ENCODE peak calls at places on chromosome 7, in six cellular contexts. One of them, this sample, is unnamed.

GRCh38 chr7:6482743-6483119 is 35.0 kb upstream of the DAGLB start:
- DNase-seq in NCI-H2107: no peak
- DNase-seq in fibroblast of lung: no peak
- DNase-seq in NCI-H510A treated with DMSO at 0.1 percent for 48 hours: no peak
- DNase-seq in skeletal muscle cell: no peak
- DNase-seq in non-pigmented ciliary epithelial cell: no peak
- DNase-seq in this sample: no peak

GRCh38 chr7:152312316-152312715 is 123.5 kb downstream of the KMT2C start:
- DNase-seq in skeletal muscle cell: peak
- DNase-seq in fibroblast of lung: peak
- DNase-seq in non-pigmented ciliary epithelial cell: peak
- DNase-seq in NCI-H510A treated with DMSO at 0.1 percent for 48 hours: no peak
- DNase-seq in NCI-H2107: no peak
- DNase-seq in this sample: no peak

GRCh38 chr7:126799541-126799940 is 453.2 kb downstream of the GRM8 start:
- DNase-seq in skeletal muscle cell: no peak
- DNase-seq in fibroblast of lung: no peak
- DNase-seq in NCI-H510A treated with DMSO at 0.1 percent for 48 hours: no peak
- DNase-seq in NCI-H2107: no peak
- DNase-seq in non-pigmented ciliary epithelial cell: no peak
- DNase-seq in this sample: no peak

GRCh38 chr7:128853691-128854298 is 8.9 kb upstream of the ATP6V1F start:
- DNase-seq in fibroblast of lung: no peak
- DNase-seq in NCI-H2107: no peak
- DNase-seq in NCI-H510A treated with DMSO at 0.1 percent for 48 hours: no peak
- DNase-seq in non-pigmented ciliary epithelial cell: no peak
- DNase-seq in skeletal muscle cell: no peak
- DNase-seq in this sample: no peak

GRCh38 chr7:114663502-114663901 is 248.9 kb downstream of the FOXP2 start:
- DNase-seq in NCI-H510A treated with DMSO at 0.1 percent for 48 hours: peak
- DNase-seq in skeletal muscle cell: no peak
- DNase-seq in fibroblast of lung: peak
- DNase-seq in non-pigmented ciliary epithelial cell: no peak
- DNase-seq in NCI-H2107: peak
- DNase-seq in this sample: peak

GRCh38 chr7:108684629-108685028 is 115.0 kb downstream of the DNAJB9 start:
- DNase-seq in non-pigmented ciliary epithelial cell: no peak
- DNase-seq in fibroblast of lung: peak
- DNase-seq in NCI-H510A treated with DMSO at 0.1 percent for 48 hours: no peak
- DNase-seq in NCI-H2107: no peak
- DNase-seq in skeletal muscle cell: no peak
- DNase-seq in this sample: no peak

GRCh38 chr7:130930260-130930659 is 196.3 kb upstream of the KLF14 start:
- DNase-seq in NCI-H2107: no peak
- DNase-seq in fibroblast of lung: peak
- DNase-seq in non-pigmented ciliary epithelial cell: no peak
- DNase-seq in skeletal muscle cell: no peak
- DNase-seq in NCI-H510A treated with DMSO at 0.1 percent for 48 hours: no peak
- DNase-seq in this sample: no peak

GRCh38 chr7:132518102-132518838 is 58.0 kb downstream of the PLXNA4 start:
- DNase-seq in non-pigmented ciliary epithelial cell: no peak
- DNase-seq in skeletal muscle cell: no peak
- DNase-seq in NCI-H510A treated with DMSO at 0.1 percent for 48 hours: peak
- DNase-seq in NCI-H2107: no peak
- DNase-seq in fibroblast of lung: no peak
- DNase-seq in this sample: no peak

GRCh38 chr7:25031432-25031831 is 51.5 kb upstream of the OSBPL3 start:
- DNase-seq in NCI-H510A treated with DMSO at 0.1 percent for 48 hours: no peak
- DNase-seq in NCI-H2107: no peak
- DNase-seq in skeletal muscle cell: no peak
- DNase-seq in non-pigmented ciliary epithelial cell: no peak
- DNase-seq in fibroblast of lung: peak
- DNase-seq in this sample: no peak

GRCh38 chr7:146892151-146892550 is 775.5 kb downstream of the CNTNAP2 start:
- DNase-seq in fibroblast of lung: no peak
- DNase-seq in non-pigmented ciliary epithelial cell: peak
- DNase-seq in skeletal muscle cell: no peak
- DNase-seq in NCI-H510A treated with DMSO at 0.1 percent for 48 hours: no peak
- DNase-seq in NCI-H2107: no peak
- DNase-seq in this sample: no peak

GRCh38 chr7:134778941-134779740 is at the start of gene CALD1:
- DNase-seq in skeletal muscle cell: peak
- DNase-seq in non-pigmented ciliary epithelial cell: peak
- DNase-seq in NCI-H510A treated with DMSO at 0.1 percent for 48 hours: peak
- DNase-seq in NCI-H2107: no peak
- DNase-seq in fibroblast of lung: peak
- DNase-seq in this sample: peak

GRCh38 chr7:107387077-107387476 is 82.8 kb upstream of the GPR22 start:
- DNase-seq in NCI-H2107: no peak
- DNase-seq in skeletal muscle cell: peak
- DNase-seq in NCI-H510A treated with DMSO at 0.1 percent for 48 hours: no peak
- DNase-seq in non-pigmented ciliary epithelial cell: no peak
- DNase-seq in fibroblast of lung: peak
- DNase-seq in this sample: peak

GRCh38 chr7:19296617-19297016 is 151.4 kb upstream of the FERD3L start:
- DNase-seq in NCI-H2107: no peak
- DNase-seq in NCI-H510A treated with DMSO at 0.1 percent for 48 hours: no peak
- DNase-seq in non-pigmented ciliary epithelial cell: no peak
- DNase-seq in fibroblast of lung: no peak
- DNase-seq in skeletal muscle cell: no peak
- DNase-seq in this sample: no peak

GRCh38 chr7:75984130-75985008 is 10.0 kb downstream of the TMEM120A start:
- DNase-seq in fibroblast of lung: no peak
- DNase-seq in NCI-H510A treated with DMSO at 0.1 percent for 48 hours: no peak
- DNase-seq in NCI-H2107: no peak
- DNase-seq in non-pigmented ciliary epithelial cell: no peak
- DNase-seq in skeletal muscle cell: no peak
- DNase-seq in this sample: no peak

GRCh38 chr7:125136755-125137547 is 207.3 kb upstream of the POT1 start:
- DNase-seq in NCI-H2107: no peak
- DNase-seq in skeletal muscle cell: peak
- DNase-seq in non-pigmented ciliary epithelial cell: no peak
- DNase-seq in NCI-H510A treated with DMSO at 0.1 percent for 48 hours: no peak
- DNase-seq in fibroblast of lung: peak
- DNase-seq in this sample: no peak

GRCh38 chr7:151057038-151057736 is 510 bp downstream of the CDK5 start:
- DNase-seq in non-pigmented ciliary epithelial cell: no peak
- DNase-seq in fibroblast of lung: no peak
- DNase-seq in skeletal muscle cell: no peak
- DNase-seq in NCI-H510A treated with DMSO at 0.1 percent for 48 hours: no peak
- DNase-seq in NCI-H2107: no peak
- DNase-seq in this sample: no peak

This sample was measured in smooth muscle cell of the brain vasculature.